ENCODE peak calls at places on chromosomes 3 and 15, in seven cellular contexts. P, T, O, L, W, Q and H are unnamed samples.
A peak's percentile ranks its signal among the peaks of the same experiment; 100 is the strongest.

GRCh38 chr15:48653913-48654630 is 8.6 kb upstream of the FBN1 start:
- DNase-seq in P (no peak), T (no peak), O (no peak), L (no peak), W (no peak), Q (no peak), H (no peak)

GRCh38 chr3:179174316-179174715 is 26.2 kb downstream of the PIK3CA start:
- DNase-seq in P (no peak), T (no peak), O (no peak), L (no peak), W (no peak), Q (no peak), H (no peak)

GRCh38 chr3:52210037-52210436 is 12.1 kb downstream of the ALAS1 start:
- DNase-seq in P (no peak), T (no peak), O (no peak), L (no peak), W (no peak), Q (no peak), H (no peak)

GRCh38 chr3:49671291-49672288 is 2.6 kb upstream of the APEH start:
- DNase-seq in P (peak; percentile 66), T (no peak), O (no peak), L (peak; percentile 85), W (peak; percentile 84), Q (peak; percentile 53), H (peak; percentile 95)

GRCh38 chr3:181899702-181900101 is 188.0 kb downstream of the SOX2 start:
- DNase-seq in P (no peak), T (no peak), O (no peak), L (no peak), W (no peak), Q (no peak), H (no peak)

GRCh38 chr15:75843618-75844610 is 667 bp downstream of the UBE2Q2 start:
- DNase-seq in P (peak; percentile 53), T (peak; percentile 85), O (peak; percentile 80), L (peak; percentile 77), W (peak; percentile 74), Q (peak; percentile 55), H (peak; percentile 81)

GRCh38 chr3:36444909-36445308 is 64.6 kb downstream of the STAC start:
- DNase-seq in P (no peak), T (no peak), O (no peak), L (peak; percentile 15), W (no peak), Q (no peak), H (no peak)

GRCh38 chr3:34012102-34012461 is 213.7 kb downstream of the PDCD6IP start:
- DNase-seq in P (no peak), T (no peak), O (no peak), L (peak; percentile 93), W (peak; percentile 14), Q (no peak), H (no peak)

GRCh38 chr15:48541659-48542334 is 103.7 kb downstream of the FBN1 start:
- DNase-seq in P (no peak), T (no peak), O (no peak), L (peak; percentile 90), W (no peak), Q (peak; percentile 18), H (no peak)

GRCh38 chr3:18438586-18438985 is 13.4 kb upstream of the SATB1 start:
- DNase-seq in P (peak; percentile 73), T (peak; percentile 24), O (peak; percentile 55), L (no peak), W (no peak), Q (no peak), H (no peak)

GRCh38 chr15:68794869-68795268 is 25.8 kb downstream of the ANP32A start:
- DNase-seq in P (no peak), T (no peak), O (no peak), L (no peak), W (no peak), Q (no peak), H (no peak)

GRCh38 chr3:188904670-188905069 is 267.1 kb upstream of the TPRG1 start:
- DNase-seq in P (no peak), T (no peak), O (no peak), L (peak; percentile 33), W (no peak), Q (no peak), H (no peak)

GRCh38 chr3:23826382-23827061 is 20.8 kb downstream of the UBE2E1 start:
- DNase-seq in P (no peak), T (no peak), O (no peak), L (no peak), W (no peak), Q (no peak), H (peak; percentile 63)

GRCh38 chr3:42114130-42114529 is 23.0 kb downstream of the TRAK1 start:
- DNase-seq in P (no peak), T (no peak), O (no peak), L (no peak), W (no peak), Q (no peak), H (no peak)

GRCh38 chr3:42685363-42685881 is at the start of gene KLHL40:
- DNase-seq in P (no peak), T (peak; percentile 52), O (peak; percentile 40), L (no peak), W (no peak), Q (no peak), H (no peak)

GRCh38 chr3:5198986-5199731 is 11.7 kb downstream of the EDEM1 start:
- DNase-seq in P (no peak), T (no peak), O (no peak), L (no peak), W (no peak), Q (no peak), H (no peak)

DNA sequence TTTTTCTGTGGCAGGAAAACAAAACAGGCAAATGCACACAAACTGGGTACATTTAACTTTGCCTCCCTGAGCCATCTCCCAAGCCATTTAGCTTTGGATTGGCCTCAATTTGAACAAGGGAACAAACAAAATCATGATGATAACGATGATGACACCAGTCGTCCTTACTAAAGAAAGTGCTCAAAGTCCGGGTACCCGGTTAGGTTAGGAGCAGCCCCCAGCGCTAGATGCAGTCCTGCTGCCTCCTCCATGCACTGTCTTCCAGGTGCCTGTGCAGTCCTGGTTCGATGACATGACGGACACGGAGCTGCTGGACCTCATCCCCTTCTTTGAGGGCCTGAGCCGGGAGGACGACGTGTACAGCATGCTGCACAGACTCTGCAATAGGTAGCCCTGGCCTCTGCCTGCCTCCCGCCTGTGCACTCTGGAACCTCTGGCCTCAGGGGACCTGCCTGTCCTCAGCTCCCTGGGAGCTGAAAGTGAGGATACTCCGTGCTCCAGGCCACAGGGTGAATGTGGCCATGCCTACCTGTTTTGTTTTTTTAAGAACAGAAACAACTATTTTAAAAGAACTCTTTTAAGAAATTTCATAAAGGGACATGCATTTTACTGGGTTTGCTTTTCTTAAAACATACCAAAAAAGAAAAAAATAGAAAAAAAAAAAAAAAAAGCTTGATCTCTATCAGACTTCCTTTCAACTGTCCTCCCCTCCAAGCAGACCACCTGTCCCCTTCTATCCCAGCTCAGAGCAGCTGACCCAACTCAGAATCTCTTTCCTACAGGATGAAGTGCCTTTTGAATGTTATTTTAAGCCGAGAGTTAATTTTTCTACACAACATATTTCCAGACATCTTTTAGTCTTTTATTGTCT is 9.9 kb upstream of the VILL start:
- DNase-seq in P (no peak), T (no peak), O (no peak), L (no peak), W (no peak), Q (no peak), H (peak; percentile 25)
- H3K36me3 ChIP-seq in P (no peaks in the 10 kb centered on the region), T (peaks cover 71% of the 10 kb centered on the region), O (no peaks in the 10 kb centered on the region), L (peaks cover 46% of the 10 kb centered on the region), W (no peaks in the 10 kb centered on the region), Q (peaks cover 64% of the 10 kb centered on the region), H (peaks cover 10% of the 10 kb centered on the region)

DNA sequence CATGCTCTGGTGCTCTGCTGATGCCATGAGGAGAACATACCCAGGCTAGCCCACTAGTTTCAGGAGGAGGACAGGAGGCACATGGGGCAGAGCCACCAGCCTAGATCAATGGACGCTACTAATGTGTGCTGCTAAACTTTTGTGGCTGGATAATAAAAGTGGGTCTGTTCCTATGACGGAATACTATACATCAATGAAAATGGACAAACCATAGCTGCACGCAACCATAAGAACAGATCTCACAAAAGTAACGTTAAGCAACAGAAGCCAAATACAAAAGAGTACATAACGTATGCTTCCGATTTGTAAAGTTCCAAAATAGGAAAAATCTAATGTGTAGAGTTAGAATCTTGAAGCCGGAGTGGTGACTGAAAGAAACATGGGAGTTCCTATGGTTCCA is 11.5 kb downstream of the B4GALT4 start:
- DNase-seq in P (no peak), T (no peak), O (no peak), L (no peak), W (no peak), Q (no peak), H (no peak)
- H3K36me3 ChIP-seq in P (peaks cover 47% of the 10 kb centered on the region), T (peaks cover 87% of the 10 kb centered on the region), O (no peaks in the 10 kb centered on the region), L (peaks cover 73% of the 10 kb centered on the region), W (peaks cover 21% of the 10 kb centered on the region), Q (peaks cover 82% of the 10 kb centered on the region), H (peaks cover 94% of the 10 kb centered on the region)

GRCh38 chr3:46959169-46959515 is 17.4 kb downstream of the CCDC12 start:
- DNase-seq in P (no peak), T (peak; percentile 18), O (no peak), L (no peak), W (no peak), Q (no peak), H (no peak)

GRCh38 chr3:46962427-46962826 is 14.1 kb downstream of the CCDC12 start:
- DNase-seq in P (no peak), T (no peak), O (no peak), L (no peak), W (no peak), Q (no peak), H (no peak)

GRCh38 chr3:46960801-46961200 is 15.7 kb downstream of the CCDC12 start:
- DNase-seq in P (no peak), T (peak; percentile 12), O (no peak), L (no peak), W (no peak), Q (no peak), H (no peak)

GRCh38 chr3:46958469-46959168 is 17.9 kb downstream of the CCDC12 start:
- DNase-seq in P (no peak), T (peak; percentile 0), O (no peak), L (no peak), W (no peak), Q (no peak), H (no peak)

GRCh38 chr3:46960081-46960701 is 16.4 kb downstream of the CCDC12 start:
- DNase-seq in P (no peak), T (peak; percentile 27), O (no peak), L (peak; percentile 57), W (peak; percentile 47), Q (no peak), H (no peak)
- H3K36me3 ChIP-seq in P (peaks cover 2% of the 10 kb centered on the region), T (no peaks in the 10 kb centered on the region), O (no peaks in the 10 kb centered on the region), L (peaks cover 7% of the 10 kb centered on the region), W (no peaks in the 10 kb centered on the region), Q (no peaks in the 10 kb centered on the region), H (peaks cover 13% of the 10 kb centered on the region)

GRCh38 chr3:13399603-13400002 is 20.5 kb downstream of the NUP210 start:
- DNase-seq in P (no peak), T (no peak), O (no peak), L (no peak), W (no peak), Q (no peak), H (no peak)

GRCh38 chr3:13393427-13394360 is 26.4 kb downstream of the NUP210 start:
- DNase-seq in P (no peak), T (no peak), O (no peak), L (no peak), W (no peak), Q (no peak), H (no peak)

GRCh38 chr3:13400114-13400696 is 19.9 kb downstream of the NUP210 start:
- DNase-seq in P (no peak), T (no peak), O (no peak), L (no peak), W (no peak), Q (no peak), H (no peak)

GRCh38 chr3:13394363-13394762 is 25.8 kb downstream of the NUP210 start:
- DNase-seq in P (no peak), T (no peak), O (no peak), L (no peak), W (no peak), Q (no peak), H (no peak)

GRCh38 chr3:13397316-13397715 is 22.8 kb downstream of the NUP210 start:
- DNase-seq in P (no peak), T (no peak), O (no peak), L (no peak), W (no peak), Q (no peak), H (no peak)
- H3K36me3 ChIP-seq in P (peaks cover 70% of the 10 kb centered on the region), T (no peaks in the 10 kb centered on the region), O (no peaks in the 10 kb centered on the region), L (no peaks in the 10 kb centered on the region), W (no peaks in the 10 kb centered on the region), Q (no peaks in the 10 kb centered on the region), H (peaks cover 6% of the 10 kb centered on the region)